ENCODE peak calls at places on chromosomes 11 and 22, in six cellular contexts. A, O, N, J, E and U are unnamed samples.
A peak's percentile ranks its signal among the peaks of the same experiment; 100 is the strongest.

GRCh38 chr11:34940026-34940677 is 23.7 kb downstream of the PDHX start:
- DNase-seq in A (no peak), O (no peak), N (peak; percentile 54), J (no peak), E (peak; percentile 33), U (no peak)

GRCh38 chr11:69996451-69996850 is 81.7 kb upstream of the ANO1 start:
- DNase-seq in A (no peak), O (no peak), N (no peak), J (no peak), E (no peak), U (no peak)

GRCh38 chr11:15692739-15693138 is 578.0 kb downstream of the INSC start:
- DNase-seq in A (no peak), O (no peak), N (no peak), J (no peak), E (peak; percentile 65), U (no peak)

GRCh38 chr11:77113382-77114088 is 10.9 kb downstream of the OMP start:
- DNase-seq in A (peak; percentile 67), O (peak; percentile 33), N (peak; percentile 70), J (peak; percentile 40), E (peak; percentile 38), U (peak; percentile 70)

GRCh38 chr11:14190992-14191773 is 167.8 kb downstream of the RRAS2 start:
- DNase-seq in A (no peak), O (peak; percentile 36), N (no peak), J (no peak), E (no peak), U (no peak)

GRCh38 chr11:62801071-62801470 is 4.2 kb downstream of the NXF1 start:
- DNase-seq in A (no peak), O (no peak), N (no peak), J (no peak), E (no peak), U (no peak)

GRCh38 chr11:11148104-11148509 is 204.9 kb downstream of the CSNK2A3 start:
- DNase-seq in A (peak; percentile 32), O (no peak), N (peak; percentile 80), J (no peak), E (peak; percentile 74), U (peak; percentile 50)

GRCh38 chr22:25120093-25120561 is 79.5 kb upstream of the CRYBB3 start:
- DNase-seq in A (peak; percentile 77), O (no peak), N (no peak), J (peak; percentile 10), E (no peak), U (peak; percentile 72)

GRCh38 chr22:25027959-25028840 is 75.7 kb downstream of the KIAA1671 start:
- DNase-seq in A (peak; percentile 11), O (no peak), N (peak; percentile 70), J (no peak), E (no peak), U (peak; percentile 78)

GRCh38 chr11:110000858-110001257 is 92.3 kb upstream of the ZC3H12C start:
- DNase-seq in A (no peak), O (no peak), N (no peak), J (no peak), E (no peak), U (no peak)

GRCh38 chr11:91115116-91115515 is 892.3 kb upstream of the CHORDC1 start:
- DNase-seq in A (no peak), O (no peak), N (no peak), J (no peak), E (no peak), U (no peak)

GRCh38 chr11:11016943-11017342 is 159.1 kb upstream of the ZBED5 start:
- DNase-seq in A (no peak), O (no peak), N (no peak), J (no peak), E (no peak), U (no peak)

GRCh38 chr22:41480397-41480735 is 11.4 kb downstream of the ACO2 start:
- DNase-seq in A (no peak), O (no peak), N (no peak), J (no peak), E (peak; percentile 92), U (no peak)

GRCh38 chr11:8317164-8317563 is 53.5 kb upstream of the LMO1 start:
- DNase-seq in A (no peak), O (no peak), N (no peak), J (no peak), E (peak; percentile 5), U (no peak)

GRCh38 chr11:69654660-69655478 is 13.9 kb downstream of the CCND1 start:
- DNase-seq in A (peak; percentile 97), O (no peak), N (no peak), J (no peak), E (peak; percentile 52), U (no peak)

GRCh38 chr11:65297026-65297667 is 17.5 kb upstream of the CDC42EP2 start:
- DNase-seq in A (no peak), O (no peak), N (no peak), J (no peak), E (no peak), U (no peak)

GRCh38 chr11:21893468-21893867 is 299.4 kb upstream of the ANO5 start:
- DNase-seq in A (no peak), O (no peak), N (no peak), J (no peak), E (no peak), U (no peak)

GRCh38 chr11:13040969-13041561 is 31.9 kb downstream of the RASSF10 start:
- DNase-seq in A (no peak), O (no peak), N (no peak), J (no peak), E (no peak), U (no peak)

GRCh38 chr22:36368359-36368983 is 19.3 kb downstream of the MYH9 start:
- DNase-seq in A (peak; percentile 78), O (no peak), N (no peak), J (no peak), E (peak; percentile 78), U (peak; percentile 94)

GRCh38 chr11:107991868-107992414 is 16.8 kb upstream of the CUL5 start:
- DNase-seq in A (no peak), O (no peak), N (no peak), J (no peak), E (no peak), U (peak; percentile 70)

GRCh38 chr11:27088353-27088752 is 47.7 kb downstream of the BBOX1 start:
- DNase-seq in A (no peak), O (no peak), N (no peak), J (no peak), E (no peak), U (no peak)

GRCh38 chr11:126467471-126467870 is 112.0 kb downstream of the ST3GAL4 start:
- DNase-seq in A (no peak), O (no peak), N (peak; percentile 67), J (no peak), E (no peak), U (no peak)

GRCh38 chr22:20002098-20002497 is 14.5 kb downstream of the ARVCF start:
- DNase-seq in A (no peak), O (no peak), N (no peak), J (no peak), E (no peak), U (no peak)

GRCh38 chr11:2208691-2209369 is 37.2 kb upstream of the TH start:
- DNase-seq in A (peak; percentile 9), O (no peak), N (no peak), J (no peak), E (no peak), U (peak; percentile 32)

GRCh38 chr22:27792452-27793165 is 8.9 kb downstream of the MN1 start:
- DNase-seq in A (no peak), O (no peak), N (no peak), J (no peak), E (no peak), U (no peak)

GRCh38 chr22:36998620-36999351 is 20.5 kb downstream of the TST start:
- DNase-seq in A (no peak), O (no peak), N (no peak), J (no peak), E (peak; percentile 15), U (no peak)

GRCh38 chr11:14342906-14343305 is 16.1 kb downstream of the RRAS2 start:
- DNase-seq in A (no peak), O (peak; percentile 61), N (no peak), J (peak; percentile 41), E (peak; percentile 82), U (no peak)

GRCh38 chr11:126307706-126308105 is 3.8 kb downstream of the DCPS start:
- DNase-seq in A (peak; percentile 84), O (peak; percentile 42), N (peak; percentile 71), J (peak; percentile 60), E (peak; percentile 58), U (peak; percentile 62)

GRCh38 chr11:45162916-45163879 is 16.8 kb downstream of the PRDM11 start:
- DNase-seq in A (no peak), O (no peak), N (no peak), J (no peak), E (no peak), U (no peak)

GRCh38 chr11:45158891-45159605 is 12.6 kb downstream of the PRDM11 start:
- DNase-seq in A (no peak), O (no peak), N (no peak), J (no peak), E (no peak), U (no peak)

GRCh38 chr11:45159781-45160365 is 13.4 kb downstream of the PRDM11 start:
- DNase-seq in A (no peak), O (no peak), N (no peak), J (no peak), E (no peak), U (no peak)

GRCh38 chr11:45162064-45162375 is 15.6 kb downstream of the PRDM11 start:
- DNase-seq in A (no peak), O (no peak), N (no peak), J (no peak), E (no peak), U (no peak)

GRCh38 chr11:45161252-45162063 is 15.0 kb downstream of the PRDM11 start:
- DNase-seq in A (no peak), O (no peak), N (no peak), J (no peak), E (no peak), U (peak; percentile 25)
- H4K20me1 ChIP-seq in A (no peaks in the 10 kb centered on the region), O (no peaks in the 10 kb centered on the region), N (peaks cover 82% of the 10 kb centered on the region), J (peaks cover 30% of the 10 kb centered on the region), E (peaks cover 18% of the 10 kb centered on the region), U (peaks cover 47% of the 10 kb centered on the region)

GRCh38 chr11:67285541-67286498 is 3.3 kb upstream of the ANKRD13D start:
- DNase-seq in A (no peak), O (no peak), N (no peak), J (no peak), E (no peak), U (no peak)
- H3K9ac ChIP-seq in A (no peak overlapping the region), O (no peak overlapping the region), N (no peak overlapping the region), J (peak overlapping the region; percentile 99), E (no peak overlapping the region), U (no peak overlapping the region)

DNA sequence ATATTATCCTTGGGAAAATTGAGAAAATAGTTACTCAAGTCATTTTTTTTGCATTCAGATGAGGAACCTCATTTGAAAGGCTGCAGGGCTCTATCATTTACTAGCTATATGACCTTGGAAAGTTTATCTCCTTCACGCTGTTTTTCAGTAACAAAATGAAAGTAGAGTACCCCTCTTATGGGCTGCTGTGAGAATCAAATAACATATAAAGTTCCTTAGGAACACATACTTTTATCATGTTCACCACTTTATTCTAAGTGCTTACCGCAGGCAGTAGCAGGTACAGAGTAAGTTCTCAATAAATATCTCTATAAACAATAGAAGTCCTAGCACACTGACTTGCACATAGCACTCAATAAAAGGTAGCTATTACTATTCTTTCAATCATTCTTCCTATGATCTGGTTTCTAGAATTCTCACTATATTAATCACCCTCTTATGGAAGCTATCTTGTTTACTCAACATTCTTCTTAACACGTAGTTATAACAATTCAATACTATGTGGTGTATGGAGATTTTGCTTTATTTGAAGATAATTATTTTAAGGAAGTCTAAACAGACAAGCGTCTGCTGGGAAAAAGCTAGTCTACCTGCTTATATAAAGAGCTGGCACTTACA is 1.9 kb downstream of the C11orf71 start:
- DNase-seq in A (peak; percentile 62), O (no peak), N (no peak), J (no peak), E (no peak), U (no peak)
- H3K36me3 ChIP-seq in A (peaks cover 8% of the 10 kb centered on the region), O (peaks cover 3% of the 10 kb centered on the region), N (peaks cover 1% of the 10 kb centered on the region), J (peaks cover 14% of the 10 kb centered on the region), E (no peaks in the 10 kb centered on the region), U (no peaks in the 10 kb centered on the region)

GRCh38 chr22:21573750-21574494 is 6.4 kb downstream of the UBE2L3 start:
- DNase-seq in A (no peak), O (no peak), N (no peak), J (no peak), E (no peak), U (no peak)
- H4K20me1 ChIP-seq in A (peaks cover 65% of the 10 kb centered on the region), O (peaks cover 69% of the 10 kb centered on the region), N (peaks cover 79% of the 10 kb centered on the region), J (peaks cover 84% of the 10 kb centered on the region), E (peaks cover 100% of the 10 kb centered on the region), U (peaks cover 99% of the 10 kb centered on the region)